ENCODE peak calls at places on chromosome 7, in four cellular contexts. C is CD8-positive, alpha-beta T cell; K is cardiac fibroblast; V is fibroblast of lung. W is an unnamed sample.

GRCh38 chr7:112495156-112495788 is 14.5 kb downstream of the LSMEM1 start:
- DNase-seq in K (no peak), V (no peak), C (no peak), W (peak; percentile 19)

GRCh38 chr7:122935620-122936019 is 49.4 kb upstream of the CADPS2 start:
- DNase-seq in C (no peak), V (no peak), K (no peak), W (no peak)

GRCh38 chr7:111439977-111440376 is 122.3 kb downstream of the IMMP2L start:
- DNase-seq in V (no peak), C (no peak), K (peak; percentile 27), W (peak; percentile 2)

GRCh38 chr7:104946338-104946737 is 67.7 kb upstream of the KMT2E start:
- DNase-seq in K (no peak), C (no peak), V (no peak), W (peak; percentile 49)

GRCh38 chr7:135808206-135808605 is 59.6 kb upstream of the FAM180A start:
- DNase-seq in K (no peak), C (no peak), V (no peak), W (no peak)

GRCh38 chr7:158124671-158125079 is 462.9 kb downstream of the PTPRN2 start:
- DNase-seq in C (no peak), K (no peak), V (no peak), W (no peak)

GRCh38 chr7:111215550-111215949 is 124.6 kb downstream of the LRRN3 start:
- DNase-seq in V (no peak), C (no peak), K (no peak), W (no peak)

GRCh38 chr7:74074731-74075130 is 8.9 kb upstream of the LIMK1 start:
- DNase-seq in V (no peak), C (no peak), K (no peak), W (no peak)

GRCh38 chr7:57641521-57642067 is 191.6 kb downstream of the ZNF716 start:
- DNase-seq in V (no peak), C (no peak), K (no peak), W (no peak)

GRCh38 chr7:135166338-135166989 is 4.0 kb downstream of the CYREN start:
- DNase-seq in V (no peak), C (no peak), K (no peak), W (no peak)

GRCh38 chr7:64879097-64879730 is 23.9 kb upstream of the ZNF273 start:
- DNase-seq in V (no peak), K (no peak), C (peak; percentile 42), W (no peak)

GRCh38 chr7:84971360-84971759 is 215.5 kb downstream of the SEMA3D start:
- DNase-seq in C (no peak), K (no peak), V (no peak), W (no peak)

GRCh38 chr7:42886866-42887509 is 24.9 kb downstream of the C7orf25 start:
- DNase-seq in K (no peak), V (no peak), C (no peak), W (peak; percentile 80)

GRCh38 chr7:81603-82342 is 110.6 kb upstream of the FAM20C start:
- DNase-seq in K (no peak), V (no peak), C (no peak), W (peak; percentile 31)

GRCh38 chr7:18356195-18356645 is 139.3 kb upstream of the HDAC9 start:
- DNase-seq in C (no peak), V (peak; percentile 53), K (peak; percentile 75), W (peak; percentile 32)

GRCh38 chr7:132469264-132469663 is 107.0 kb downstream of the PLXNA4 start:
- DNase-seq in C (no peak), V (no peak), K (peak; percentile 29), W (no peak)

GRCh38 chr7:24123061-24123460 is 160.9 kb upstream of the NPY start:
- DNase-seq in C (no peak), K (peak; percentile 0), V (peak; percentile 61), W (no peak)

GRCh38 chr7:85829817-85830432 is 643.1 kb upstream of the SEMA3D start:
- DNase-seq in V (peak; percentile 58), K (peak; percentile 22), C (no peak), W (peak; percentile 16)

GRCh38 chr7:104534149-104534548 is 205.7 kb downstream of the LHFPL3 start:
- DNase-seq in V (no peak), C (no peak), K (no peak), W (no peak)

GRCh38 chr7:8125680-8126444 is 136.1 kb downstream of the ICA1 start:
- DNase-seq in V (no peak), C (peak; percentile 87), K (no peak), W (peak; percentile 27)

GRCh38 chr7:3206771-3207191 is 94.3 kb upstream of the SDK1 start:
- DNase-seq in K (no peak), C (peak; percentile 17), V (no peak), W (no peak)

GRCh38 chr7:138935438-138936079 is 45.6 kb downstream of the KIAA1549 start:
- DNase-seq in C (no peak), V (peak; percentile 71), K (peak; percentile 80), W (peak; percentile 87)

GRCh38 chr7:42125321-42125720 is 111.7 kb downstream of the GLI3 start:
- DNase-seq in C (no peak), V (no peak), K (no peak), W (no peak)

GRCh38 chr7:149598721-149599308 is 101.2 kb upstream of the ZNF746 start:
- DNase-seq in K (peak; percentile 52), V (peak; percentile 36), C (no peak), W (peak; percentile 69)

DNA sequence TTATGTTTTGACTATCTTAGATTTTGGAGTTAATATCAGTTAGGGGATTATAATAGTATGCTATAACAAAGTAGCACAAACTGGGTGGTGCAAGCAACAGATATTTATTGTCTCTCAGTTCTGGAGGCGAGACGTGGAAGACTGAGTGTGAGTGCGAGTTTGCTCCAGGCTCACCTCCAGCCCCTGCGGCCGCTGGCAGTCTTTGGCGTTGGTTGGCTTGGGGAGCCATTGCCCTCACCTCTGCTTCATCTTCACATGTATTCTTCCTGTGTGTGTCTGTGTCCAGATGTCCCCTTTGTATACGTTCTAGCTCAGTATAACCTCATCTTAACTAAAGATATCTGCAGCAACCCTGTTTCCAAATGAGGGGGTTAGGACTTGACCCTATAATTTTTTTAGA is 343.9 kb upstream of the COBL start:
- DNase-seq in V (no peak), C (no peak), K (no peak), W (no peak)
- H3K4me3 ChIP-seq in V (no peak overlapping the region), C (no peak overlapping the region), K (no peak overlapping the region), W (no peak overlapping the region)

DNA sequence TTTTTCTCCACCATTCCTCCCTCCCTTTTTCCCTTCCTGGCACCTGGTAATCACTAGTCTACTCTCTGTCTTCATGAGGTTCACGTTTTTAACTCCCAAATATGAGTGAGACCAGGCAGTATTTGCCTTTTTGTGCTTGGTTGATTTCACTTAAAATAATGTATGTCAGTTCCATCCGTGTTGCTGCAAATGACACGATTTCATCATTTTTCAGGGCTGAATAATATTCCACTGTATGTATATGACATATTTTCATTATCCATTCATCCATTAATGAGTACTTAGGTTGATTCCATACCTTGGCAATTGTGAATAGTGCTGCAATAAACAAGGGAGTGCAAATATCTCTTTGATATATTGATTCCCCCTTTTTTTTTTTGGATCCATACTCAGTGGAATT is 25.8 kb downstream of the GALNT17 start:
- DNase-seq in K (no peak), C (no peak), V (no peak), W (no peak)
- TF ChIP-seq CTCF in K (no peak), C (no peak), V (no peak), W (no peak)

GRCh38 chr7:107171496-107171895 is 2.7 kb downstream of the HBP1 start:
- DNase-seq in C (no peak), K (no peak), V (no peak), W (no peak)

GRCh38 chr7:107170051-107170661 is 1.4 kb downstream of the HBP1 start:
- DNase-seq in C (no peak), V (no peak), K (no peak), W (no peak)

GRCh38 chr7:107173191-107173590 is 4.4 kb downstream of the HBP1 start:
- DNase-seq in K (no peak), C (no peak), V (no peak), W (no peak)

GRCh38 chr7:107172318-107173032 is 3.7 kb downstream of the HBP1 start:
- DNase-seq in K (no peak), V (no peak), C (no peak), W (no peak)

DNA sequence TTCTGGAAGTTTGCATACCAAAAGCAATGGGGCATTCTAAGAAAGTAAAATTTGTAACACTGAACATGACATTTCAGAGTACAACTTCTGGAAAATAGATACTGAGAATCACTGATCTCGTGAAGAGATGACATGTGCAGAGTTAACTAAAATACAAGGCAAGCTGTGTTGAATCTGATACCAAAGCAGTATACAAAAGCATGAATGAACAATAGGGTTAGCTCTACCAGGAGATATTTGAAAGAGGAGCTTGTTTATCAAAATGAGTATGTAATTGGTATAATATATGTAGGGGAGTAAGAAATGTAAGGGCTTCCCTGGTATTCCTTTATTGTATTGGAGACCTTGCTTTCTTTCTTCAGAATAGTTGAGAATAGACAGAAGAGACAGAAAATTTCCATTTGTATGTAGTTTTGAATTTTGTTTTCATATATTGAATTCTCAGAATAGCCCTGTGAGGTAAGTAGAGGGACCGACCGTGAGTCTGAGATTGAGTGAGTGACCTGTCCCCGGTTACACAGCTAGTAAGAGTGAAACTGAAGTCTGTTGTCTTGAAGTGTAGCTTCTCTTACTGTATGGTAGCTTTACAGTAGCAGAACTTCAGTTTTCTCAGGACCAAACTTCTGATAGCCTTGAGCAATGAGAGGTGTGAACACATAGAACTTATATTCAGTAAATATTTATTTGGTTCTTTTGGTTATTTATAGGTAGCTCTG is 5.0 kb downstream of the HBP1 start:
- DNase-seq in K (no peak), V (no peak), C (no peak), W (no peak)
- H3K4me3 ChIP-seq in K (no peak overlapping the region), V (no peak overlapping the region), C (no peak overlapping the region), W (no peak overlapping the region)

GRCh38 chr7:94265456-94265855 is 129.2 kb upstream of the COL1A2 start:
- DNase-seq in K (no peak), C (no peak), V (no peak), W (no peak)

GRCh38 chr7:94258856-94259255 is 135.8 kb upstream of the COL1A2 start:
- DNase-seq in C (no peak), K (no peak), V (peak; percentile 10), W (no peak)

GRCh38 chr7:94266278-94266677 is 128.4 kb upstream of the COL1A2 start:
- DNase-seq in K (peak; percentile 63), C (no peak), V (peak; percentile 70), W (peak; percentile 79)

DNA sequence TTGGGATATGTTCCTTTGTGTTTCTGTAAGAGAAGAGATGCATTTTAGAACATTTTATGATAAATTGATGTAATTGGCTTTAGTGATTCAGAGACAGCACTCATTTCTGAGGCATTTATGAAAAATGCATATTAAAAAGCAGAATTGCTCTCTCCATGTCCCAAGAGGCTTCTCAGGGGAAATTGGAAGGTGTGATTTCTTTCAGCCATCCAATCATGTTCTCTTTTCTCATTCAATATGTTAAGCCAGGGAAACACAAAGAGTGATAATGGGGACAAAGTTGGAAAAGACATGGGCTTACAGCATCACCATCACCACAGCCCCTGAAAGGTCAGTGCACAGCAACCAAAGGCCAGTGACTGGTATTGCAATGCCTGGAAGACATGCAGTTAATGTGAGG is 129.9 kb upstream of the COL1A2 start:
- DNase-seq in K (peak; percentile 57), V (no peak), C (no peak), W (no peak)
- TF ChIP-seq CTCF in K (no peak), V (no peak), C (no peak), W (no peak)

W was measured in epithelial cell of esophagus.